ENCODE peak calls at places on chromosome 12, in four cellular contexts. M is A549, U is SK-N-SH, B is K562. J is an unnamed sample.
A peak's percentile ranks its signal among the peaks of the same experiment; 100 is the strongest.

GRCh38 chr12:87259405-87259804 is 769.8 kb downstream of the C12orf50 start:
- DNase-seq in U (no peak), M (no peak), B (no peak), J (no peak)

GRCh38 chr12:90003688-90004087 is 295.1 kb upstream of the ATP2B1 start:
- DNase-seq in U (no peak), B (no peak), M (no peak), J (no peak)

GRCh38 chr12:64951944-64952343 is 127.5 kb downstream of the TBC1D30 start:
- DNase-seq in B (no peak), M (no peak), U (no peak), J (no peak)

GRCh38 chr12:2526371-2526770 is 268.4 kb upstream of the FKBP4 start:
- DNase-seq in M (no peak), U (no peak), B (no peak), J (peak; percentile 3)

GRCh38 chr12:115752151-115752550 is 525.3 kb downstream of the MED13L start:
- DNase-seq in M (no peak), B (no peak), U (no peak), J (no peak)

GRCh38 chr12:12008232-12008850 is 62.4 kb upstream of the BCL2L14 start:
- DNase-seq in U (no peak), B (no peak), M (no peak), J (no peak)

GRCh38 chr12:117850048-117850447 is 118.7 kb downstream of the KSR2 start:
- DNase-seq in M (peak; percentile 77), B (peak; percentile 83), U (peak; percentile 81), J (no peak)

GRCh38 chr12:29796823-29797263 is 13.1 kb upstream of the TMTC1 start:
- DNase-seq in B (no peak), U (no peak), M (no peak), J (no peak)

GRCh38 chr12:112347521-112347920 is 34.7 kb downstream of the HECTD4 start:
- DNase-seq in U (no peak), B (no peak), M (no peak), J (no peak)

GRCh38 chr12:25496098-25496587 is 56.9 kb downstream of the LMNTD1 start:
- DNase-seq in M (no peak), U (no peak), B (no peak), J (no peak)

GRCh38 chr12:39368096-39368495 is 74.8 kb downstream of the KIF21A start:
- DNase-seq in U (no peak), B (no peak), M (peak; percentile 27), J (no peak)

GRCh38 chr12:93813181-93813580 is 136.0 kb downstream of the CRADD start:
- DNase-seq in M (no peak), B (no peak), U (no peak), J (no peak)

GRCh38 chr12:64877363-64878004 is 53.0 kb downstream of the TBC1D30 start:
- DNase-seq in M (no peak), B (no peak), U (no peak), J (peak; percentile 78)

GRCh38 chr12:79407671-79408622 is 282.8 kb downstream of the PAWR start:
- DNase-seq in B (no peak), M (peak; percentile 85), U (no peak), J (peak; percentile 9)

GRCh38 chr12:66087365-66087943 is 43.1 kb downstream of the LLPH start:
- DNase-seq in B (peak; percentile 26), U (peak; percentile 38), M (peak; percentile 69), J (no peak)

GRCh38 chr12:5567021-5567744 is 135.3 kb downstream of the NTF3 start:
- DNase-seq in B (no peak), U (peak; percentile 19), M (no peak), J (no peak)

GRCh38 chr12:103175625-103176024 is 218.2 kb downstream of the ASCL1 start:
- DNase-seq in M (no peak), B (no peak), U (no peak), J (no peak)

GRCh38 chr12:31781894-31782540 is 53.2 kb upstream of the AMN1 start:
- DNase-seq in U (no peak), B (no peak), M (no peak), J (no peak)

GRCh38 chr12:16184691-16185090 is 92.8 kb downstream of the SLC15A5 start:
- DNase-seq in M (no peak), U (no peak), B (no peak), J (no peak)

GRCh38 chr12:69602954-69603353 is 7.8 kb downstream of the LRRC10 start:
- DNase-seq in U (no peak), B (no peak), M (peak; percentile 10), J (no peak)

GRCh38 chr12:82473111-82473754 is 114.9 kb downstream of the METTL25 start:
- DNase-seq in B (no peak), M (no peak), U (no peak), J (no peak)

GRCh38 chr12:1591543-1591942 is 2.8 kb downstream of the FBXL14 start:
- DNase-seq in B (no peak), M (no peak), U (peak; percentile 54), J (no peak)

GRCh38 chr12:2242816-2243215 is 190.0 kb downstream of the CACNA1C start:
- DNase-seq in B (no peak), U (no peak), M (no peak), J (no peak)

GRCh38 chr12:90945070-90945649 is 9.8 kb downstream of the CCER1 start:
- DNase-seq in U (peak; percentile 20), B (no peak), M (peak; percentile 56), J (no peak)

GRCh38 chr12:70640901-70641300 is 3.7 kb upstream of the PTPRB start:
- DNase-seq in M (no peak), B (no peak), U (no peak), J (no peak)

GRCh38 chr12:10339441-10339840 is 31.8 kb downstream of the KLRD1 start:
- DNase-seq in M (peak; percentile 49), U (no peak), B (no peak), J (no peak)

GRCh38 chr12:120397827-120398563 is 29.0 kb upstream of the MSI1 start:
- DNase-seq in U (no peak), B (no peak), M (no peak), J (no peak)

GRCh38 chr12:12653922-12654321 is 42.1 kb downstream of the GPR19 start:
- DNase-seq in M (no peak), U (no peak), B (no peak), J (no peak)

GRCh38 chr12:62248873-62249272 is 11.3 kb upstream of the USP15 start:
- DNase-seq in U (no peak), B (peak; percentile 23), M (no peak), J (no peak)

GRCh38 chr12:82835217-82835616 is 148.5 kb downstream of the TMTC2 start:
- DNase-seq in U (no peak), B (no peak), M (no peak), J (no peak)

GRCh38 chr12:2307550-2307949 is 254.8 kb downstream of the CACNA1C start:
- DNase-seq in B (no peak), U (no peak), M (no peak), J (no peak)

GRCh38 chr12:95248604-95249355 is 31.2 kb downstream of the VEZT start:
- DNase-seq in B (no peak), U (peak; percentile 46), M (no peak), J (no peak)

GRCh38 chr12:116520801-116521471 is 38.2 kb upstream of the MAP1LC3B2 start:
- DNase-seq in M (no peak), B (no peak), U (peak; percentile 35), J (no peak)

GRCh38 chr12:108268397-108268796 is 70.7 kb downstream of the CMKLR1 start:
- DNase-seq in U (no peak), B (no peak), M (no peak), J (peak; percentile 15)

GRCh38 chr12:108265505-108265904 is 73.6 kb downstream of the CMKLR1 start:
- DNase-seq in M (no peak), B (no peak), U (no peak), J (no peak)

GRCh38 chr12:108269224-108269623 is 69.9 kb downstream of the CMKLR1 start:
- DNase-seq in M (no peak), U (no peak), B (no peak), J (no peak)

GRCh38 chr12:108266131-108266530 is 73.0 kb downstream of the CMKLR1 start:
- DNase-seq in M (no peak), B (no peak), U (no peak), J (no peak)

GRCh38 chr12:108267449-108267848 is 71.7 kb downstream of the CMKLR1 start:
- DNase-seq in M (no peak), U (no peak), B (no peak), J (no peak)
- TF ChIP-seq REST in M (peak; percentile 33), U (no peak), B (no peak), J (peak; percentile 67)

DNA sequence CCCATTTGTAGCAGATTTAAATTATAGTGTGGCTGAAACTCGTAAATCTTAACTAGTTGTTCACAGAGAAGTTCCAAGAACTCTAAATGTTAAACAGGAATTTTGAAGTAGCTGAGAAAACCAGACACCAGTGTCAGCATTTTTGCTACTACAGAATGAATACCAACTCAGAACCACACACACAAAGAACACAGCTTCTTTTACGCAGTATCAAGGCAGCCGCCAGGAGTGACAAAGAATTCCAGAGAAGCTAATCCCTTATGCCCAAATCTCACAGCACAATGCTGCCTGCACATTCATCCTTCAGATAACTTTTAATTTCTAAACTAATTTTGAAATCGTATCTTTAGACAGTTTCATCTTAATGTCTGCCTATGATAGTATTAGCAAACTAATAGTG is 37.4 kb downstream of the SLC6A15 start:
- DNase-seq in B (no peak), M (no peak), U (no peak), J (no peak)
- TF ChIP-seq RCOR1 in B (no peak), M (no peak), U (no peak), J (no peak)

GRCh38 chr12:52050771-52051541 is at the start of gene NR4A1:
- DNase-seq in U (peak; percentile 98), B (peak; percentile 97), M (peak; percentile 98), J (peak; percentile 49)
- TF ChIP-seq REST in U (no peak), B (no peak), M (no peak), J (no peak)

GRCh38 chr12:47769234-47770085 is 3.6 kb upstream of the SLC48A1 start:
- DNase-seq in U (no peak), B (no peak), M (no peak), J (no peak)

GRCh38 chr12:47770086-47770726 is 2.8 kb upstream of the SLC48A1 start:
- DNase-seq in U (no peak), M (no peak), B (no peak), J (no peak)

GRCh38 chr12:47766496-47767196 is 6.4 kb upstream of the SLC48A1 start:
- DNase-seq in U (no peak), M (no peak), B (no peak), J (no peak)

GRCh38 chr12:47768323-47768811 is 4.7 kb upstream of the SLC48A1 start:
- DNase-seq in U (no peak), M (peak; percentile 51), B (no peak), J (no peak)

DNA sequence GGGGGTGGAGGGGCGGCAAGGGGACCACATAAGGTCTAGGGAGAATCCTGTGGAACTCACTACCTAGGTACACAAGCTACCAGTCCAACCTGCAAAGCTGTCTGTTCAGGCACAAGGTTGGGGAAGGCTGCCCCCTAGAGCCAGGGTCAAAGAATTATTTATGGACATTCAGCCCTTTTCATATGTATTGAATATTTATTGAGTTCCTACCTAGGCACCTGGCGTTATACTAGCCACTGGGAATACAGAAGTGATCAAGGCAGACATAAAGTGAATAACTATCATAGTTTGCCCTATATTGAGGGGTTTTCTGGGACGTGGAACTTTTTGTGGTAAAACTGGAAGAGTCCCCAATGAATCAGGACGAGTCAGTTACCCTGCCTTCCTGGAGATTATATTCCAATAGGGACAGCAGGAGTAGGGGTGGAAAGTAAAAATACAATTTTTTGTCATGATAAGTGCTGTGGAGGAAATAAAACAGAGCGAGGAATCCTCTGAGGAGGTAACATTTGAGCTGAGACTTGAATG is 5.8 kb upstream of the SLC48A1 start:
- DNase-seq in U (no peak), M (peak; percentile 69), B (peak; percentile 58), J (no peak)
- TF ChIP-seq RCOR1 in U (no peak), M (no peak), B (no peak), J (no peak)

GRCh38 chr12:92593734-92594402 is 108.9 kb upstream of the PLEKHG7 start:
- DNase-seq in B (no peak), M (peak; percentile 97), U (no peak), J (peak; percentile 96)
- TF ChIP-seq REST in B (no peak), M (no peak), U (no peak), J (no peak)